ENCODE peak calls at places on chromosome 3, in six cellular contexts. One of them, this sample, is unnamed.

GRCh38 chr3:156516951-156517350 is 38.0 kb downstream of the SSR3 start:
- DNase-seq in vagina: no peak
- DNase-seq in prostate gland: no peak
- DNase-seq in SK-N-SH: no peak
- DNase-seq in HL-60: no peak
- DNase-seq in K562: no peak
- DNase-seq in this sample: no peak

GRCh38 chr3:157066335-157067071 is 93.4 kb downstream of the CCNL1 start:
- DNase-seq in vagina: no peak
- DNase-seq in prostate gland: no peak
- DNase-seq in SK-N-SH: no peak
- DNase-seq in HL-60: no peak
- DNase-seq in K562: no peak
- DNase-seq in this sample: no peak

GRCh38 chr3:53806182-53807116 is 39.8 kb downstream of the CHDH start:
- DNase-seq in vagina: no peak
- DNase-seq in prostate gland: no peak
- DNase-seq in SK-N-SH: no peak
- DNase-seq in HL-60: no peak
- DNase-seq in K562: no peak
- DNase-seq in this sample: no peak

GRCh38 chr3:37574177-37574958 is 287.3 kb upstream of the CTDSPL start:
- DNase-seq in vagina: no peak
- DNase-seq in prostate gland: no peak
- DNase-seq in SK-N-SH: no peak
- DNase-seq in HL-60: no peak
- DNase-seq in K562: no peak
- DNase-seq in this sample: no peak

GRCh38 chr3:73029321-73029796 is 32.1 kb upstream of the EBLN2 start:
- DNase-seq in vagina: no peak
- DNase-seq in prostate gland: no peak
- DNase-seq in SK-N-SH: no peak
- DNase-seq in HL-60: no peak
- DNase-seq in K562: no peak
- DNase-seq in this sample: no peak

GRCh38 chr3:183212096-183212495 is 41.0 kb upstream of the B3GNT5 start:
- DNase-seq in vagina: no peak
- DNase-seq in prostate gland: no peak
- DNase-seq in SK-N-SH: no peak
- DNase-seq in HL-60: peak
- DNase-seq in K562: no peak
- DNase-seq in this sample: no peak

GRCh38 chr3:6733699-6734394 is 127.1 kb upstream of the GRM7 start:
- DNase-seq in vagina: no peak
- DNase-seq in prostate gland: no peak
- DNase-seq in SK-N-SH: no peak
- DNase-seq in HL-60: no peak
- DNase-seq in K562: no peak
- DNase-seq in this sample: no peak

GRCh38 chr3:42529463-42529862 is 27.0 kb downstream of the VIPR1 start:
- DNase-seq in vagina: no peak
- DNase-seq in prostate gland: no peak
- DNase-seq in SK-N-SH: no peak
- DNase-seq in HL-60: peak
- DNase-seq in K562: no peak
- DNase-seq in this sample: no peak

GRCh38 chr3:189710620-189711388 is 79.6 kb downstream of the TP63 start:
- DNase-seq in vagina: no peak
- DNase-seq in prostate gland: peak
- DNase-seq in SK-N-SH: no peak
- DNase-seq in HL-60: no peak
- DNase-seq in K562: no peak
- DNase-seq in this sample: no peak

GRCh38 chr3:186959029-186959624 is 28.8 kb downstream of the ST6GAL1 start:
- DNase-seq in vagina: no peak
- DNase-seq in prostate gland: no peak
- DNase-seq in SK-N-SH: no peak
- DNase-seq in HL-60: peak
- DNase-seq in K562: no peak
- DNase-seq in this sample: no peak

GRCh38 chr3:120182613-120183524 is 88.6 kb upstream of the GSK3B start:
- DNase-seq in vagina: no peak
- DNase-seq in prostate gland: peak
- DNase-seq in SK-N-SH: no peak
- DNase-seq in HL-60: peak
- DNase-seq in K562: no peak
- DNase-seq in this sample: no peak

GRCh38 chr3:115470254-115470653 is 153.1 kb upstream of the GAP43 start:
- DNase-seq in vagina: no peak
- DNase-seq in prostate gland: no peak
- DNase-seq in SK-N-SH: no peak
- DNase-seq in HL-60: no peak
- DNase-seq in K562: no peak
- DNase-seq in this sample: no peak

GRCh38 chr3:50242778-50243551 is 7.0 kb downstream of the GNAI2 start:
- DNase-seq in vagina: no peak
- DNase-seq in prostate gland: no peak
- DNase-seq in SK-N-SH: no peak
- DNase-seq in HL-60: peak
- DNase-seq in K562: no peak
- DNase-seq in this sample: no peak

GRCh38 chr3:192005989-192006388 is 545.0 kb downstream of the PYDC2 start:
- DNase-seq in vagina: no peak
- DNase-seq in prostate gland: peak
- DNase-seq in SK-N-SH: no peak
- DNase-seq in HL-60: no peak
- DNase-seq in K562: no peak
- DNase-seq in this sample: no peak

GRCh38 chr3:10716964-10717363 is 99.1 kb upstream of the SLC6A11 start:
- DNase-seq in vagina: no peak
- DNase-seq in prostate gland: no peak
- DNase-seq in SK-N-SH: no peak
- DNase-seq in HL-60: no peak
- DNase-seq in K562: no peak
- DNase-seq in this sample: no peak

GRCh38 chr3:32973982-32974381 is 22.5 kb downstream of the CCR4 start:
- DNase-seq in vagina: no peak
- DNase-seq in prostate gland: no peak
- DNase-seq in SK-N-SH: no peak
- DNase-seq in HL-60: no peak
- DNase-seq in K562: no peak
- DNase-seq in this sample: no peak

GRCh38 chr3:146187334-146187950 is 26.5 kb upstream of the PLOD2 start:
- DNase-seq in vagina: no peak
- DNase-seq in prostate gland: no peak
- DNase-seq in SK-N-SH: no peak
- DNase-seq in HL-60: no peak
- DNase-seq in K562: no peak
- DNase-seq in this sample: no peak

GRCh38 chr3:70829101-70829500 is 516.7 kb upstream of the MDFIC2 start:
- DNase-seq in vagina: no peak
- DNase-seq in prostate gland: no peak
- DNase-seq in SK-N-SH: no peak
- DNase-seq in HL-60: no peak
- DNase-seq in K562: no peak
- DNase-seq in this sample: no peak

GRCh38 chr3:9172851-9173320 is 76.6 kb downstream of the SRGAP3 start:
- DNase-seq in vagina: no peak
- DNase-seq in prostate gland: peak
- DNase-seq in SK-N-SH: peak
- DNase-seq in HL-60: peak
- DNase-seq in K562: no peak
- DNase-seq in this sample: no peak

GRCh38 chr3:172675371-172676193 is 35.3 kb downstream of the NCEH1 start:
- DNase-seq in vagina: no peak
- DNase-seq in prostate gland: no peak
- DNase-seq in SK-N-SH: peak
- DNase-seq in HL-60: peak
- DNase-seq in K562: peak
- DNase-seq in this sample: no peak

GRCh38 chr3:52743152-52743551 is 27.6 kb downstream of the NEK4 start:
- DNase-seq in vagina: no peak
- DNase-seq in prostate gland: peak
- DNase-seq in SK-N-SH: no peak
- DNase-seq in HL-60: no peak
- DNase-seq in K562: no peak
- DNase-seq in this sample: no peak

GRCh38 chr3:57946970-57947381 is 61.2 kb upstream of the FLNB start:
- DNase-seq in vagina: no peak
- DNase-seq in prostate gland: no peak
- DNase-seq in SK-N-SH: no peak
- DNase-seq in HL-60: no peak
- DNase-seq in K562: no peak
- DNase-seq in this sample: no peak

GRCh38 chr3:106281231-106281630 is 412.4 kb upstream of the CBLB start:
- DNase-seq in vagina: no peak
- DNase-seq in prostate gland: no peak
- DNase-seq in SK-N-SH: no peak
- DNase-seq in HL-60: no peak
- DNase-seq in K562: no peak
- DNase-seq in this sample: no peak

GRCh38 chr3:155805204-155805801 is 775 bp downstream of the C3orf33 start:
- DNase-seq in vagina: no peak
- DNase-seq in prostate gland: no peak
- DNase-seq in SK-N-SH: no peak
- DNase-seq in HL-60: peak
- DNase-seq in K562: peak
- DNase-seq in this sample: no peak

GRCh38 chr3:25156526-25157075 is 271.5 kb upstream of the RARB start:
- DNase-seq in vagina: no peak
- DNase-seq in prostate gland: no peak
- DNase-seq in SK-N-SH: no peak
- DNase-seq in HL-60: no peak
- DNase-seq in K562: no peak
- DNase-seq in this sample: no peak

GRCh38 chr3:70620956-70621355 is 308.5 kb upstream of the MDFIC2 start:
- DNase-seq in vagina: no peak
- DNase-seq in prostate gland: no peak
- DNase-seq in SK-N-SH: no peak
- DNase-seq in HL-60: no peak
- DNase-seq in K562: no peak
- DNase-seq in this sample: no peak

GRCh38 chr3:30308131-30308530 is 298.3 kb upstream of the TGFBR2 start:
- DNase-seq in vagina: no peak
- DNase-seq in prostate gland: no peak
- DNase-seq in SK-N-SH: no peak
- DNase-seq in HL-60: no peak
- DNase-seq in K562: no peak
- DNase-seq in this sample: no peak
- TF ChIP-seq POLR2AphosphoS5 in vagina: peak
- TF ChIP-seq POLR2AphosphoS5 in prostate gland: no peak
- TF ChIP-seq POLR2AphosphoS5 in SK-N-SH: no peak
- TF ChIP-seq POLR2AphosphoS5 in HL-60: no peak
- TF ChIP-seq POLR2AphosphoS5 in K562: no peak
- TF ChIP-seq POLR2AphosphoS5 in this sample: no peak

GRCh38 chr3:171261487-171261886 is 198.7 kb downstream of the TNIK start:
- DNase-seq in vagina: no peak
- DNase-seq in prostate gland: no peak
- DNase-seq in SK-N-SH: no peak
- DNase-seq in HL-60: no peak
- DNase-seq in K562: no peak
- DNase-seq in this sample: no peak
- TF ChIP-seq POLR2AphosphoS5 in vagina: no peak
- TF ChIP-seq POLR2AphosphoS5 in prostate gland: no peak
- TF ChIP-seq POLR2AphosphoS5 in SK-N-SH: no peak
- TF ChIP-seq POLR2AphosphoS5 in HL-60: no peak
- TF ChIP-seq POLR2AphosphoS5 in K562: no peak
- TF ChIP-seq POLR2AphosphoS5 in this sample: no peak

GRCh38 chr3:185582236-185582635 is 3.9 kb upstream of the SENP2 start:
- DNase-seq in vagina: no peak
- DNase-seq in prostate gland: no peak
- DNase-seq in SK-N-SH: no peak
- DNase-seq in HL-60: no peak
- DNase-seq in K562: no peak
- DNase-seq in this sample: no peak
- TF ChIP-seq POLR2AphosphoS5 in vagina: no peak
- TF ChIP-seq POLR2AphosphoS5 in prostate gland: no peak
- TF ChIP-seq POLR2AphosphoS5 in SK-N-SH: no peak
- TF ChIP-seq POLR2AphosphoS5 in HL-60: no peak
- TF ChIP-seq POLR2AphosphoS5 in K562: no peak
- TF ChIP-seq POLR2AphosphoS5 in this sample: no peak

DNA sequence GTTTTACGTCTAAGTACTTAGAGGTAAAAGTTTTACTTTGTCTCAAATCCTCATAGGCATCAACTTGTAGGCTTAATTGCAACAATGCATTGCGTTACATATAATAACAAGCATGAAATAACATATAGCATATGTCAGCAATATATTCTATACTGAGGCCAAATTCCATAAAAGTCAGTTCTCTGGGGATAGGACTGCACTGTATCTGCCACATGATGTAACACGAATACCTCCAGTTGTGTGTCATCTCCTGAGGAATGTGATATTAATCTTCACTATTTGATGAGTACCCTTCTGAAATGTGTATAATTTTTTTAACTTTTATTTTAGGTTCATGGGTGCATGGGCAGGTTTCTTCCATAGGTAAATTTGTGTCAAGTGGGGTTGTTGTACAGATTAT is 126.4 kb downstream of the IMPG2 start:
- DNase-seq in vagina: no peak
- DNase-seq in prostate gland: no peak
- DNase-seq in SK-N-SH: no peak
- DNase-seq in HL-60: no peak
- DNase-seq in K562: no peak
- DNase-seq in this sample: no peak
- TF ChIP-seq POLR2AphosphoS5 in vagina: no peak
- TF ChIP-seq POLR2AphosphoS5 in prostate gland: no peak
- TF ChIP-seq POLR2AphosphoS5 in SK-N-SH: no peak
- TF ChIP-seq POLR2AphosphoS5 in HL-60: no peak
- TF ChIP-seq POLR2AphosphoS5 in K562: no peak
- TF ChIP-seq POLR2AphosphoS5 in this sample: no peak

GRCh38 chr3:173862701-173863100 is 465.2 kb downstream of the NLGN1 start:
- DNase-seq in vagina: no peak
- DNase-seq in prostate gland: no peak
- DNase-seq in SK-N-SH: no peak
- DNase-seq in HL-60: no peak
- DNase-seq in K562: no peak
- DNase-seq in this sample: no peak
- TF ChIP-seq POLR2AphosphoS5 in vagina: no peak
- TF ChIP-seq POLR2AphosphoS5 in prostate gland: no peak
- TF ChIP-seq POLR2AphosphoS5 in SK-N-SH: no peak
- TF ChIP-seq POLR2AphosphoS5 in HL-60: no peak
- TF ChIP-seq POLR2AphosphoS5 in K562: no peak
- TF ChIP-seq POLR2AphosphoS5 in this sample: no peak

This sample was measured in GM12891.